ENCODE peak calls at places on chromosomes 3 and 15, in ten cellular contexts. P is heart right ventricle; E is CD8-positive, alpha-beta memory T cell; J is GM23248; H is body of pancreas; N is ovary; O is GM06990; Y is HL-60; G is GM12878; K is CD8-positive, alpha-beta T cell. X is an unnamed sample.

GRCh38 chr3:93969997-93970396 is 3.7 kb downstream of the PROS1 start:
- DNase-seq in P (no peak), E (no peak), J (peak; percentile 21), H (no peak), N (no peak), O (no peak), Y (no peak), G (no peak), K (no peak), X (no peak)

GRCh38 chr3:122678496-122678895 is 2.1 kb upstream of the PARP14 start:
- DNase-seq in P (no peak), E (no peak), J (no peak), H (no peak), N (no peak), O (no peak), Y (no peak), G (no peak), K (no peak), X (no peak)

GRCh38 chr3:73029321-73029796 is 32.1 kb upstream of the EBLN2 start:
- DNase-seq in P (no peak), E (no peak), J (peak; percentile 94), H (no peak), N (no peak), O (no peak), Y (no peak), G (no peak), K (no peak), X (no peak)

GRCh38 chr3:52046186-52046913 is 10.0 kb downstream of the DUSP7 start:
- DNase-seq in P (peak; percentile 29), E (no peak), J (peak; percentile 99), H (no peak), N (no peak), O (no peak), Y (no peak), G (no peak), K (no peak), X (no peak)

GRCh38 chr15:71275098-71275497 is 159.8 kb downstream of the THSD4 start:
- DNase-seq in P (no peak), E (no peak), J (peak; percentile 80), H (no peak), N (no peak), O (no peak), Y (no peak), G (no peak), K (no peak), X (no peak)

GRCh38 chr3:55675478-55675877 is 188.4 kb upstream of the WNT5A start:
- DNase-seq in P (no peak), E (no peak), J (no peak), H (no peak), N (no peak), O (peak; percentile 57), Y (no peak), G (peak; percentile 93), K (no peak), X (no peak)

GRCh38 chr3:105504440-105504951 is 137.8 kb downstream of the ALCAM start:
- DNase-seq in P (no peak), E (no peak), J (no peak), H (no peak), N (no peak), O (no peak), Y (no peak), G (no peak), K (no peak), X (no peak)

GRCh38 chr3:157631468-157631867 is 128.3 kb upstream of the VEPH1 start:
- DNase-seq in P (no peak), E (no peak), J (peak; percentile 25), H (no peak), N (no peak), O (no peak), Y (no peak), G (no peak), K (no peak), X (no peak)

GRCh38 chr3:146159616-146160232 is 1.3 kb downstream of the PLOD2 start:
- DNase-seq in P (no peak), E (no peak), J (no peak), H (no peak), N (no peak), O (no peak), Y (no peak), G (no peak), K (no peak), X (no peak)

GRCh38 chr3:16319307-16319706 is 54.3 kb downstream of the OXNAD1 start:
- DNase-seq in P (no peak), E (peak; percentile 88), J (no peak), H (no peak), N (no peak), O (no peak), Y (no peak), G (no peak), K (peak; percentile 56), X (peak; percentile 81)

GRCh38 chr3:61650276-61650675 is 88.9 kb downstream of the PTPRG start:
- DNase-seq in P (peak; percentile 73), E (no peak), J (peak; percentile 92), H (peak; percentile 50), N (peak; percentile 80), O (no peak), Y (no peak), G (no peak), K (no peak), X (no peak)

GRCh38 chr3:46662771-46663551 is 30.5 kb downstream of the ALS2CL start:
- DNase-seq in P (peak; percentile 24), E (no peak), J (peak; percentile 81), H (no peak), N (no peak), O (no peak), Y (no peak), G (no peak), K (no peak), X (no peak)

GRCh38 chr15:45457215-45457614 is 65.3 kb downstream of the SLC30A4 start:
- DNase-seq in P (no peak), E (peak; percentile 52), J (peak; percentile 36), H (peak; percentile 17), N (no peak), O (no peak), Y (no peak), G (no peak), K (no peak), X (no peak)

DNA sequence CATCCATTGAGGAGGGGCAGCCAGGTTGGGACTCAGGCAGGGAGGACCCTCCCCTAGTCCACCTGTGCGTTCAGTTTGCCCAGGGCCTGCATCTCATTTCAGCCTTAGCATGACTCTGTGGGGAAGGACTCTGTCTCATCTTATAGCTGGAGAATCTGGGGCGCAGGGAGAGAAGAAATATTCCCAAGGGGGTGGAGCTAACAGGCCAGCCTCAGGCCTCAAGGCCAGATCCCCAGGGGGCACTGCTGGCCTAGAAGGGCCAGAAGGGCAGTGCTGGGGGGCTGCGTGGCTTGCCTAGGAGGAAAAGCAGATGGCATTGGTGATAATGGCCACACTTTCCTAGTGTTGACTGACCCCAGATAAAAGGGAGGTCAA is 10.9 kb downstream of the AMOTL2 start:
- DNase-seq in P (no peak), E (no peak), J (peak; percentile 64), H (no peak), N (no peak), O (no peak), Y (no peak), G (no peak), K (no peak), X (no peak)
- H3K4me3 ChIP-seq in P (no peak overlapping the region), E (peak overlapping the region; percentile 44), J (peak overlapping the region; percentile 56), H (no peak overlapping the region), N (no peak overlapping the region), O (no peak overlapping the region), Y (no peak overlapping the region), G (no peak overlapping the region), K (peak overlapping the region; percentile 48), X (peak overlapping the region; percentile 55)

GRCh38 chr15:59632714-59633113 is 21.1 kb downstream of the GCNT3 start:
- DNase-seq in P (no peak), E (no peak), J (peak; percentile 35), H (no peak), N (no peak), O (no peak), Y (no peak), G (no peak), K (no peak), X (no peak)
- H3K27me3 ChIP-seq in P (no peaks in the 10 kb centered on the region), E (no peaks in the 10 kb centered on the region), J (peaks cover 4% of the 10 kb centered on the region), H (no peaks in the 10 kb centered on the region), N (no peaks in the 10 kb centered on the region), O (no peaks in the 10 kb centered on the region), Y (no peaks in the 10 kb centered on the region), G (no peaks in the 10 kb centered on the region), K (no peaks in the 10 kb centered on the region), X (no peaks in the 10 kb centered on the region)

GRCh38 chr3:150544726-150545125 is 1.6 kb downstream of the SERP1 start:
- DNase-seq in P (no peak), E (no peak), J (peak; percentile 38), H (no peak), N (no peak), O (no peak), Y (no peak), G (no peak), K (no peak), X (no peak)
- H3K4me3 ChIP-seq in P (peak overlapping the region; percentile 88), E (peak overlapping the region; percentile 81), J (peak overlapping the region; percentile 98), H (peak overlapping the region; percentile 69), N (peak overlapping the region; percentile 76), O (peak overlapping the region; percentile 100), Y (peak overlapping the region; percentile 70), G (peak overlapping the region; percentile 89), K (no peak overlapping the region), X (peak overlapping the region; percentile 68)

GRCh38 chr15:74261685-74262084 is 25.6 kb downstream of the CCDC33 start:
- DNase-seq in P (no peak), E (no peak), J (no peak), H (no peak), N (no peak), O (no peak), Y (no peak), G (no peak), K (no peak), X (no peak)
- H3K27me3 ChIP-seq in P (peaks cover 20% of the 10 kb centered on the region), E (no peaks in the 10 kb centered on the region), J (peaks cover 38% of the 10 kb centered on the region), H (no peaks in the 10 kb centered on the region), N (no peaks in the 10 kb centered on the region), O (peaks cover 2% of the 10 kb centered on the region), Y (no peaks in the 10 kb centered on the region), G (no peaks in the 10 kb centered on the region), K (no peaks in the 10 kb centered on the region), X (no peaks in the 10 kb centered on the region)

DNA sequence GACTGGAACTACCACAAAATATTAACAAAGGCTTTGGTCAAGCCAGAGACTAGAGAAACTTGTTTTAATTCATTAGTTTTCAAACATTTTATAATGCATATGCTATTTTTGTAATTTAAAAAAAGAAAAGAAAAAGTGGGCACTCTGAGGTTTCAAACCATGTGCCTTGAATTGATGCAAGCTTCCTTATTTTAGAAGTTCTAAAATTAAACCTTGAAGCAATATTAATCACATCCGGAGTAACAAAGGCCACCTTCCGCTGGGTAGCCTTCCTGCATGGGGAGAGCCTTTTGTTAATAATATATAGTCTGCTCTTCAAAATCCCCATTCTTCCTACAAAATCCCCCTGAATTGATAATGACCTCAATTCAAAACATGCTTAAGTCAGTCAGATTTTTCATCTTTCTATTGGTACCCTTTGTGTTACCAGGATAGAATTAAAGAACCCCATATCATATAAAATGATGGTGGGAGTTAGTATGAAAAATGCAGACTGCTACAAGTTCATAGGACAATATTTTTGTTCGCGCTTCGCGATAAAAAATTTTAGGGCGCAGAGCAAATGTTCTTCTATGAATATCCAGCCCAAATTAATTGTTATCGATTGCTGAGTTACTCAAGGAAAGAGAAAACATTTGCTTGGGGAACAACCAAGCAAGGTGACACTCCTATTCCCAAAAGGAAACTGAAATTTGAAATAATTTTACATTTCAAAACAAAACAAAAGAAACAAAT is 30.6 kb downstream of the LDHAL6B start:
- DNase-seq in P (peak; percentile 23), E (no peak), J (peak; percentile 21), H (no peak), N (no peak), O (peak; percentile 51), Y (no peak), G (peak; percentile 70), K (no peak), X (no peak)
- H3K4me3 ChIP-seq in P (no peak overlapping the region), E (no peak overlapping the region), J (no peak overlapping the region), H (no peak overlapping the region), N (no peak overlapping the region), O (peak overlapping the region; percentile 49), Y (no peak overlapping the region), G (peak overlapping the region; percentile 35), K (no peak overlapping the region), X (no peak overlapping the region)